ENCODE peak calls at places on chromosomes 3 and 15, in five cellular contexts. G is CD4-positive, CD25-positive, alpha-beta regulatory T cell; C is GM12864; Z is SJCRH30; T is sciatic nerve. J is an unnamed sample.

GRCh38 chr3:177713921-177714900 is 516.9 kb upstream of the TBL1XR1 start:
- DNase-seq in G (no peak), C (no peak), Z (peak), T (no peak), J (no peak)

GRCh38 chr15:33341943-33342342 is 31.2 kb downstream of the RYR3 start:
- DNase-seq in G (no peak), C (no peak), Z (peak), T (no peak), J (no peak)

GRCh38 chr3:144923051-144923450 is 951.4 kb downstream of the DIPK2A start:
- DNase-seq in G (no peak), C (no peak), Z (no peak), T (no peak), J (peak)

GRCh38 chr15:34732430-34732829 is 22.4 kb downstream of the GJD2 start:
- DNase-seq in G (no peak), C (no peak), Z (peak), T (no peak), J (no peak)

GRCh38 chr3:184238246-184238818 is 8.9 kb downstream of the VWA5B2 start:
- DNase-seq in G (no peak), C (no peak), Z (no peak), T (no peak), J (no peak)

GRCh38 chr3:17087509-17087908 is 202.8 kb downstream of the PLCL2 start:
- DNase-seq in G (no peak), C (no peak), Z (no peak), T (no peak), J (no peak)

GRCh38 chr3:24135280-24135679 is 190.2 kb downstream of the NR1D2 start:
- DNase-seq in G (no peak), C (no peak), Z (no peak), T (no peak), J (peak)

GRCh38 chr15:72368895-72369294 is 6.9 kb downstream of the HEXA start:
- DNase-seq in G (no peak), C (no peak), Z (no peak), T (no peak), J (no peak)

GRCh38 chr3:42545284-42545900 is 36.4 kb downstream of the SEC22C start:
- DNase-seq in G (no peak), C (no peak), Z (no peak), T (no peak), J (no peak)

GRCh38 chr3:126348308-126348920 is 8.8 kb downstream of the KLF15 start:
- DNase-seq in G (no peak), C (no peak), Z (no peak), T (peak), J (no peak)

GRCh38 chr3:14949126-14949525 is 1.7 kb downstream of the NR2C2 start:
- DNase-seq in G (no peak), C (no peak), Z (no peak), T (no peak), J (peak)

GRCh38 chr3:72143322-72143721 is 358.4 kb upstream of the PROK2 start:
- DNase-seq in G (no peak), C (no peak), Z (no peak), T (no peak), J (peak)

GRCh38 chr3:31016196-31016595 is 121.7 kb upstream of the GADL1 start:
- DNase-seq in G (no peak), C (no peak), Z (no peak), T (no peak), J (no peak)

GRCh38 chr15:53789654-53790053 is 30.2 kb upstream of the WDR72 start:
- DNase-seq in G (no peak), C (no peak), Z (no peak), T (no peak), J (no peak)

GRCh38 chr15:100345438-100345837 is 3.7 kb upstream of the ADAMTS17 start:
- DNase-seq in G (no peak), C (no peak), Z (no peak), T (no peak), J (no peak)

GRCh38 chr15:60179786-60180391 is 175.8 kb downstream of the FOXB1 start:
- DNase-seq in G (no peak), C (peak), Z (peak), T (no peak), J (peak)

GRCh38 chr15:55872471-55872870 is 120.9 kb downstream of the NEDD4 start:
- DNase-seq in G (no peak), C (no peak), Z (no peak), T (no peak), J (no peak)

GRCh38 chr3:141348848-141349247 is 19.5 kb upstream of the ZBTB38 start:
- DNase-seq in G (no peak), C (no peak), Z (no peak), T (no peak), J (no peak)

GRCh38 chr3:101861212-101861977 is 12.1 kb downstream of the NFKBIZ start:
- DNase-seq in G (no peak), C (no peak), Z (no peak), T (no peak), J (no peak)

GRCh38 chr15:83285979-83286553 is 1.6 kb upstream of the BNC1 start:
- DNase-seq in G (no peak), C (no peak), Z (no peak), T (no peak), J (peak)

GRCh38 chr3:176663819-176664218 is 533.5 kb downstream of the TBL1XR1 start:
- DNase-seq in G (no peak), C (no peak), Z (peak), T (no peak), J (peak)

GRCh38 chr3:109356442-109357155 is 19.3 kb upstream of the DPPA4 start:
- DNase-seq in G (no peak), C (no peak), Z (no peak), T (no peak), J (no peak)

GRCh38 chr3:64463981-64464380 is 223.8 kb downstream of the ADAMTS9 start:
- DNase-seq in G (no peak), C (no peak), Z (no peak), T (no peak), J (no peak)

GRCh38 chr15:84816694-84817460 is at the start of gene ALPK3:
- DNase-seq in G (no peak), C (no peak), Z (peak), T (no peak), J (peak)

GRCh38 chr3:72821170-72821781 is 27.0 kb downstream of the SHQ1 start:
- DNase-seq in G (no peak), C (no peak), Z (no peak), T (no peak), J (peak)

GRCh38 chr3:137709011-137709601 is 55.0 kb upstream of the SOX14 start:
- DNase-seq in G (no peak), C (peak), Z (no peak), T (no peak), J (no peak)

GRCh38 chr15:25901841-25902610 is 38.9 kb upstream of the ATP10A start:
- DNase-seq in G (no peak), C (no peak), Z (peak), T (no peak), J (peak)

GRCh38 chr3:4589475-4590111 is 96.4 kb downstream of the ITPR1 start:
- DNase-seq in G (no peak), C (no peak), Z (no peak), T (no peak), J (no peak)

GRCh38 chr15:66658057-66658456 is 44.0 kb upstream of the SMAD6 start:
- DNase-seq in G (no peak), C (no peak), Z (no peak), T (no peak), J (no peak)

J was measured in myocyte.